ENCODE peak calls at places on chromosomes 6 and 20, in eight cellular contexts. V is heart right ventricle; Y is ovary; X is BE2C; W is CD8-positive, alpha-beta T cell; N is right lobe of liver; F is mucosa of descending colon; Z is H1. H is an unnamed sample. For H3K4me1, the result is how much of the 10 kb centered on the place peaks cover.

GRCh38 chr20:62791301-62792181 is 4.7 kb upstream of the MRGBP start:
- DNase-seq in Z (peak), V (peak), F (no peak), N (peak), W (peak), Y (peak), X (peak), H (peak)

GRCh38 chr6:7311920-7312615 is 931 bp downstream of the SSR1 start:
- DNase-seq in F (no peak), N (no peak), X (no peak), W (no peak), V (no peak), Y (no peak), Z (no peak), H (no peak)

GRCh38 chr6:168200571-168201134 is 118.9 kb downstream of the DACT2 start:
- DNase-seq in Z (no peak), W (no peak), X (no peak), Y (no peak), F (no peak), V (no peak), N (peak), H (no peak)

GRCh38 chr6:3451498-3451897 is 5.4 kb downstream of the SLC22A23 start:
- DNase-seq in Y (no peak), F (no peak), N (no peak), W (no peak), Z (no peak), V (no peak), X (no peak), H (no peak)

GRCh38 chr6:10584607-10585006 is 63.5 kb downstream of the GCNT2 start:
- DNase-seq in V (no peak), N (no peak), X (no peak), W (no peak), F (no peak), Y (no peak), Z (no peak), H (no peak)

GRCh38 chr6:36546958-36547645 is at the start of gene STK38:
- DNase-seq in Z (peak), X (peak), W (peak), F (peak), Y (peak), N (peak), V (peak), H (peak)

GRCh38 chr6:155349956-155350355 is 35.7 kb upstream of the TFB1M start:
- DNase-seq in X (no peak), W (no peak), Y (no peak), N (no peak), Z (no peak), F (no peak), V (no peak), H (no peak)

GRCh38 chr6:108550256-108550655 is 10.5 kb upstream of the FOXO3 start:
- DNase-seq in Z (no peak), V (no peak), W (no peak), Y (no peak), X (no peak), N (no peak), F (no peak), H (no peak)

GRCh38 chr6:148818939-148819575 is 72.2 kb downstream of the UST start:
- DNase-seq in V (no peak), X (no peak), Y (no peak), W (no peak), Z (peak), N (no peak), F (no peak), H (no peak)

GRCh38 chr6:162602759-162603158 is 124.8 kb downstream of the PRKN start:
- DNase-seq in Z (no peak), Y (no peak), X (no peak), V (no peak), N (no peak), F (no peak), W (no peak), H (no peak)

GRCh38 chr20:39851459-39851858 is 837.6 kb downstream of the MAFB start:
- DNase-seq in X (no peak), V (no peak), Y (no peak), W (no peak), Z (no peak), N (no peak), F (no peak), H (no peak)

GRCh38 chr6:75612434-75612833 is 10.8 kb downstream of the SENP6 start:
- DNase-seq in Z (no peak), V (no peak), X (no peak), Y (no peak), W (no peak), F (no peak), N (no peak), H (no peak)
- H3K4me1 ChIP-seq in Z (under half), V (half or more), X (under half), Y (under half), W (half or more), F (half or more), N (under half), H (half or more)

GRCh38 chr6:113625850-113626249 is 231.3 kb upstream of the MARCKS start:
- DNase-seq in W (no peak), X (no peak), V (no peak), Y (no peak), N (no peak), Z (no peak), F (no peak), H (no peak)
- TF ChIP-seq CTCF in W (no peak), X (no peak), V (no peak), Y (no peak), N (no peak), Z (no peak), F (no peak), H (no peak)

GRCh38 chr6:44000164-44000842 is 126.9 kb downstream of the MRPL14 start:
- DNase-seq in F (peak), W (no peak), V (no peak), Y (no peak), Z (no peak), N (no peak), X (no peak), H (peak)

GRCh38 chr6:43999628-44000027 is 127.6 kb downstream of the MRPL14 start:
- DNase-seq in N (no peak), Z (no peak), X (no peak), Y (no peak), F (no peak), W (no peak), V (no peak), H (no peak)

GRCh38 chr6:44002071-44002590 is 125.1 kb downstream of the MRPL14 start:
- DNase-seq in Y (no peak), V (no peak), F (no peak), N (peak), Z (peak), X (no peak), W (no peak), H (peak)

GRCh38 chr6:44002591-44003344 is 124.5 kb downstream of the MRPL14 start:
- DNase-seq in Z (peak), N (peak), V (peak), F (peak), W (peak), Y (peak), X (peak), H (peak)

DNA sequence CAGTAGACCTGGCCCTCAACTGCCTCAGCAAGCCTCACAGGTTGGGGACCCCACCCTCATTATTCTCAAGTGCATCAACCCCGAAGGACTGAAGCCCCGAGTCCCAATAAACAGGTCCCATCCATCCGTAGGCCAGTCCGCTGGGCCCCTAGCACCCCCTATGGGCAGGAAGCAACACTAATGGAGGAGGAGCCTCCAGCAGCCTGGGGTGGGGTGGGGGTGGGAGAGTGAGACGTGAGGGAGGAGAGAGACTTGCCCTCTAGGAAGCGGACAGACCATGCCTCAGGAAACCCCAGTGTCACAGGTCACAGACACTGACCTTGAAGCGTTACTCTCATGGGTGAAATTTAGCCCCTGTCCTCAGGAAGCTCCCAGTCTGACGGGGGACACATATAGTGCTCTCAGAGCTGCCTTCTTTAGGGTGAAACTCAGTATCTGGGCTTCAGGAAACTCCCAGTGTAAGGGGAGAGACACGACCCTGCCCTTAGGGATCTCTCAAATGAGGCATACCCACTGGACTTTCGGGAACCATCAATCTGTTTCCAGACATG is 125.9 kb downstream of the MRPL14 start:
- DNase-seq in W (no peak), Y (no peak), N (no peak), V (no peak), Z (peak), X (no peak), F (no peak), H (no peak)
- H3K4me3 ChIP-seq in W (no peak), Y (no peak), N (no peak), V (no peak), Z (no peak), X (no peak), F (no peak), H (no peak)

GRCh38 chr6:43971776-43972126 is 155.5 kb downstream of the MRPL14 start:
- DNase-seq in V (no peak), Z (no peak), W (no peak), N (no peak), F (no peak), X (no peak), Y (no peak), H (no peak)
- H3K4me1 ChIP-seq in V (under half), Z (under half), W (under half), N (under half), F (under half), X (under half), Y (under half), H (under half)

DNA sequence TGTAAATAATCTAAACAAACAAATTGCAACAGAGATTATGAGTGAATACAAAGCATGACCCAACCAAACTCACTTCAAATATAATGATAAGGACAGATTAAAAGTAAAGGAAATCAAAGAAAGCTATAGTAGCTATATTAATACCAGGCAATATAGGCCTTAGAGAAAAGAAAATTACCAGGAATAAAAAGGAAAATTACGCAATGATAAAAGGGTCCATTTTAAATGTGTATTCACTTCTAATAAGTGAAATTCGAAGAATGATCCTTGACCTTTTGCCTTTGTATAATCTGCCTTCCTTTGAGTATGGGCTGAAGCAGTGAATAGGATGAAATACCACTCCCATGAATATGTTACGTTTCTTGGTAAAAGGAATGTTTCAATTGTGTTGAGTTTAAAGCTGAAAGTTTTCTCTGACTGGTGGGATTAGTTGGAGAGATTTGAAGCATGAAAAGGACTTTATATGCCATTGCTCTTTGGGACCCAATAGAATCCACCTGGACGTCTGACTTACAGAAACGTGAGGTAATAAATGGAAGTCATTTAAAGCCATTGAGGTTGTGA is 91.9 kb upstream of the HMGCLL1 start:
- DNase-seq in X (no peak), V (no peak), N (no peak), Z (no peak), Y (no peak), W (no peak), F (no peak), H (no peak)
- TF ChIP-seq CTCF in X (no peak), V (no peak), N (no peak), Z (no peak), Y (no peak), W (no peak), F (no peak), H (no peak)

GRCh38 chr6:156396068-156396771 is 381.0 kb upstream of the ARID1B start:
- DNase-seq in V (no peak), X (no peak), Z (no peak), W (no peak), Y (no peak), N (no peak), F (no peak), H (no peak)

GRCh38 chr6:156395276-156395675 is 381.9 kb upstream of the ARID1B start:
- DNase-seq in N (no peak), W (no peak), Z (no peak), F (peak), Y (no peak), V (no peak), X (no peak), H (peak)

GRCh38 chr6:156398371-156398770 is 378.8 kb upstream of the ARID1B start:
- DNase-seq in F (no peak), Z (no peak), Y (no peak), X (no peak), W (no peak), V (no peak), N (no peak), H (no peak)

GRCh38 chr6:156400487-156400886 is 376.7 kb upstream of the ARID1B start:
- DNase-seq in V (no peak), Z (no peak), X (no peak), W (no peak), Y (no peak), N (no peak), F (no peak), H (no peak)

GRCh38 chr6:156396791-156397418 is 380.3 kb upstream of the ARID1B start:
- DNase-seq in Z (peak), V (no peak), N (no peak), W (no peak), X (no peak), F (peak), Y (no peak), H (peak)
- H3K4me3 ChIP-seq in Z (peak), V (no peak), N (no peak), W (peak), X (no peak), F (no peak), Y (no peak), H (no peak)

GRCh38 chr6:106005954-106006353 is 80.2 kb upstream of the PRDM1 start:
- DNase-seq in N (no peak), Y (no peak), F (no peak), Z (no peak), X (no peak), V (no peak), W (no peak), H (no peak)

GRCh38 chr6:106005013-106005412 is 81.1 kb upstream of the PRDM1 start:
- DNase-seq in Y (no peak), Z (no peak), X (no peak), V (no peak), F (no peak), W (no peak), N (no peak), H (no peak)

GRCh38 chr6:106000935-106001334 is 85.2 kb upstream of the PRDM1 start:
- DNase-seq in F (no peak), V (no peak), W (no peak), X (no peak), N (no peak), Z (no peak), Y (no peak), H (no peak)

DNA sequence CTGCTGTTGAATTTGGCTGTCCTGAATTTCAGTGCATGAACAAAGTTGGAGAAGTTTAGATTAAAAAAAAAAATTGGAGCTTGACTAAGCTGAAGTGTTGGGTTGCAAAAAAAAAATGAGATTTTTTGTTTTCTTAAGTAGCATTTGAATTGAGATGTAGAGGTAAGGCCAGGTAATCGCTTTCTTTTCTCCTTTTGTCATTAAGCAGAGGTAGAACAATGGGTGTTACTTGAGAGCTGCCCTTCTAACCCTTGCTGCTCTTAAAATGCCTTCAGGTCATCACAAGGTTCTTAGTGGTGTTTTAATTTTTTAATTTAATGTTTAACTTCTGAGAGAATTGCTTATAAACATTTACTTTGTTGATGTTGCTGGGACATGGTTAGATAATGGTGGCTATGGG is 84.1 kb upstream of the PRDM1 start:
- DNase-seq in X (no peak), Z (no peak), Y (no peak), N (no peak), V (no peak), F (no peak), W (no peak), H (no peak)
- H3K4me1 ChIP-seq in X (under half), Z (under half), Y (under half), N (under half), V (under half), F (under half), W (under half), H (under half)

H was measured in spleen.